ENCODE peak calls at places on chromosome 4, in five cellular contexts. H is iris pigment epithelial cell, S is AG09309, I is NCI-H2081, B is cerebellar cortex. X is an unnamed sample.

GRCh38 chr4:80201326-80202151 is 4.2 kb downstream of the PRDM8 start:
- DNase-seq in H (peak), S (no peak), I (no peak), B (no peak), X (peak)

GRCh38 chr4:77037736-77038135 is 38.1 kb downstream of the CCNI start:
- DNase-seq in H (peak), S (no peak), I (no peak), B (no peak), X (no peak)

GRCh38 chr4:77104405-77105292 is 28.9 kb upstream of the CCNI start:
- DNase-seq in H (peak), S (no peak), I (peak), B (peak), X (peak)

GRCh38 chr4:129526812-129527211 is 430.9 kb downstream of the C4orf33 start:
- DNase-seq in H (no peak), S (no peak), I (no peak), B (no peak), X (peak)

GRCh38 chr4:153374471-153374870 is 30.0 kb downstream of the MND1 start:
- DNase-seq in H (no peak), S (no peak), I (no peak), B (no peak), X (no peak)

GRCh38 chr4:147596377-147596776 is 20.8 kb upstream of the TMEM184C start:
- DNase-seq in H (no peak), S (no peak), I (no peak), B (no peak), X (peak)

GRCh38 chr4:78902313-78902712 is 36.9 kb downstream of the PAQR3 start:
- DNase-seq in H (peak), S (no peak), I (no peak), B (no peak), X (no peak)

GRCh38 chr4:127737295-127737694 is 7.1 kb downstream of the SLC25A31 start:
- DNase-seq in H (no peak), S (no peak), I (no peak), B (no peak), X (no peak)

GRCh38 chr4:16124232-16124631 is 40.4 kb upstream of the PROM1 start:
- DNase-seq in H (no peak), S (no peak), I (peak), B (peak), X (no peak)

GRCh38 chr4:168796362-168797106 is 213.5 kb downstream of the CBR4 start:
- DNase-seq in H (peak), S (no peak), I (no peak), B (no peak), X (peak)

GRCh38 chr4:76305971-76306881 is at the start of gene STBD1:
- DNase-seq in H (peak), S (peak), I (no peak), B (no peak), X (peak)

GRCh38 chr4:121654738-121655137 is 42.0 kb downstream of the ANXA5 start:
- DNase-seq in H (no peak), S (no peak), I (no peak), B (no peak), X (no peak)

GRCh38 chr4:165288639-165289428 is 38.6 kb upstream of the MSMO1 start:
- DNase-seq in H (peak), S (peak), I (no peak), B (no peak), X (peak)

GRCh38 chr4:114729339-114729738 is 130.7 kb downstream of the UGT8 start:
- DNase-seq in H (no peak), S (no peak), I (peak), B (peak), X (no peak)

GRCh38 chr4:117699595-117699994 is 334.7 kb upstream of the NDST3 start:
- DNase-seq in H (no peak), S (no peak), I (no peak), B (no peak), X (no peak)

GRCh38 chr4:104941661-104942062 is 205.0 kb upstream of the TET2 start:
- DNase-seq in H (peak), S (no peak), I (no peak), B (no peak), X (peak)

GRCh38 chr4:187484186-187484585 is 511.4 kb upstream of the ZFP42 start:
- DNase-seq in H (no peak), S (no peak), I (no peak), B (no peak), X (no peak)

GRCh38 chr4:3137908-3138307 is 63.4 kb downstream of the HTT start:
- DNase-seq in H (no peak), S (no peak), I (no peak), B (no peak), X (no peak)

GRCh38 chr4:73593631-73594241 is 26.5 kb downstream of the RASSF6 start:
- DNase-seq in H (peak), S (no peak), I (no peak), B (peak), X (peak)

GRCh38 chr4:107391630-107392028 is 328.4 kb downstream of the PAPSS1 start:
- DNase-seq in H (no peak), S (peak), I (no peak), B (no peak), X (no peak)

GRCh38 chr4:18007625-18008024 is 13.9 kb downstream of the LCORL start:
- DNase-seq in H (no peak), S (no peak), I (no peak), B (no peak), X (no peak)

GRCh38 chr4:155759372-155760252 is 791 bp downstream of the GUCY1B1 start:
- DNase-seq in H (peak), S (no peak), I (peak), B (peak), X (peak)

GRCh38 chr4:76212851-76213414 is 691 bp downstream of the SCARB2 start:
- DNase-seq in H (peak), S (no peak), I (no peak), B (no peak), X (peak)

GRCh38 chr4:113024373-113024772 is 25.1 kb upstream of the ANK2 start:
- DNase-seq in H (no peak), S (no peak), I (no peak), B (no peak), X (peak)

GRCh38 chr4:53185853-53186590 is 179.8 kb downstream of the SCFD2 start:
- DNase-seq in H (peak), S (peak), I (no peak), B (no peak), X (no peak)

GRCh38 chr4:184733654-184734524 is at the start of gene CENPU:
- DNase-seq in H (peak), S (peak), I (peak), B (peak), X (peak)

GRCh38 chr4:98710831-98711230 is 52.4 kb upstream of the TSPAN5 start:
- DNase-seq in H (peak), S (no peak), I (no peak), B (no peak), X (no peak)

GRCh38 chr4:143773998-143774898 is 73.8 kb upstream of the FREM3 start:
- DNase-seq in H (peak), S (no peak), I (peak), B (peak), X (peak)